ENCODE peak calls at places on chromosome 13, in six cellular contexts. One of them, this sample, is unnamed.

GRCh38 chr13:26440111-26440510 is 117.4 kb upstream of the WASF3 start:
- DNase-seq in AG09319: no peak
- DNase-seq in RPMI8226: no peak
- DNase-seq in globus pallidus: no peak
- DNase-seq in H7: no peak
- DNase-seq in H9: no peak
- DNase-seq in this sample: no peak

GRCh38 chr13:42990147-42990990 is 1.7 kb downstream of the EPSTI1 start:
- DNase-seq in RPMI8226: peak
- DNase-seq in globus pallidus: no peak
- DNase-seq in H7: no peak
- DNase-seq in H9: no peak
- DNase-seq in AG09319: no peak
- DNase-seq in this sample: no peak

GRCh38 chr13:39034085-39034484 is 3.8 kb downstream of the PROSER1 start:
- DNase-seq in RPMI8226: no peak
- DNase-seq in AG09319: no peak
- DNase-seq in H9: no peak
- DNase-seq in globus pallidus: no peak
- DNase-seq in H7: no peak
- DNase-seq in this sample: no peak

GRCh38 chr13:33626407-33626806 is 191.5 kb upstream of the RFC3 start:
- DNase-seq in AG09319: no peak
- DNase-seq in RPMI8226: no peak
- DNase-seq in H9: no peak
- DNase-seq in globus pallidus: no peak
- DNase-seq in H7: no peak
- DNase-seq in this sample: no peak

GRCh38 chr13:33509642-33510229 is 224.2 kb upstream of the STARD13 start:
- DNase-seq in H7: no peak
- DNase-seq in globus pallidus: peak
- DNase-seq in H9: no peak
- DNase-seq in AG09319: no peak
- DNase-seq in RPMI8226: no peak
- DNase-seq in this sample: no peak

GRCh38 chr13:79723462-79724116 is 242.6 kb downstream of the NDFIP2 start:
- DNase-seq in H7: no peak
- DNase-seq in AG09319: no peak
- DNase-seq in RPMI8226: no peak
- DNase-seq in H9: no peak
- DNase-seq in globus pallidus: peak
- DNase-seq in this sample: no peak

GRCh38 chr13:78254113-78254512 is 335.5 kb upstream of the EDNRB start:
- DNase-seq in globus pallidus: no peak
- DNase-seq in H7: no peak
- DNase-seq in AG09319: no peak
- DNase-seq in H9: no peak
- DNase-seq in RPMI8226: no peak
- DNase-seq in this sample: no peak

GRCh38 chr13:31012285-31013024 is 80.0 kb downstream of the TEX26 start:
- DNase-seq in RPMI8226: no peak
- DNase-seq in H9: peak
- DNase-seq in AG09319: no peak
- DNase-seq in H7: peak
- DNase-seq in globus pallidus: no peak
- DNase-seq in this sample: no peak

GRCh38 chr13:76148926-76149325 is 512.8 kb downstream of the LMO7 start:
- DNase-seq in H7: no peak
- DNase-seq in AG09319: peak
- DNase-seq in globus pallidus: no peak
- DNase-seq in H9: no peak
- DNase-seq in RPMI8226: no peak
- DNase-seq in this sample: no peak

GRCh38 chr13:89205856-89206255 is 1534.7 kb downstream of the SLITRK5 start:
- DNase-seq in globus pallidus: no peak
- DNase-seq in H9: no peak
- DNase-seq in H7: no peak
- DNase-seq in AG09319: no peak
- DNase-seq in RPMI8226: no peak
- DNase-seq in this sample: no peak

GRCh38 chr13:36297600-36298338 is at the start of gene CCDC169:
- DNase-seq in H7: peak
- DNase-seq in RPMI8226: peak
- DNase-seq in globus pallidus: peak
- DNase-seq in AG09319: no peak
- DNase-seq in H9: peak
- DNase-seq in this sample: peak

GRCh38 chr13:98372886-98373285 is 195.8 kb upstream of the RNF113B start:
- DNase-seq in H7: no peak
- DNase-seq in H9: no peak
- DNase-seq in RPMI8226: no peak
- DNase-seq in globus pallidus: no peak
- DNase-seq in AG09319: no peak
- DNase-seq in this sample: no peak

GRCh38 chr13:46796515-46797467 is at the start of gene ESD:
- DNase-seq in H7: peak
- DNase-seq in globus pallidus: peak
- DNase-seq in H9: peak
- DNase-seq in AG09319: peak
- DNase-seq in RPMI8226: peak
- DNase-seq in this sample: peak

GRCh38 chr13:64446372-64446771 is 2783.8 kb downstream of the PCDH9 start:
- DNase-seq in globus pallidus: no peak
- DNase-seq in H9: no peak
- DNase-seq in RPMI8226: no peak
- DNase-seq in AG09319: no peak
- DNase-seq in H7: peak
- DNase-seq in this sample: no peak

GRCh38 chr13:26202365-26202972 is 19.6 kb downstream of the RNF6 start:
- DNase-seq in globus pallidus: no peak
- DNase-seq in H9: no peak
- DNase-seq in RPMI8226: no peak
- DNase-seq in AG09319: no peak
- DNase-seq in H7: no peak
- DNase-seq in this sample: no peak

GRCh38 chr13:65342938-65343337 is 1887.2 kb downstream of the PCDH9 start:
- DNase-seq in RPMI8226: no peak
- DNase-seq in H9: no peak
- DNase-seq in H7: no peak
- DNase-seq in AG09319: no peak
- DNase-seq in globus pallidus: no peak
- DNase-seq in this sample: no peak

GRCh38 chr13:48776396-48776795 is 122.7 kb downstream of the CYSLTR2 start:
- DNase-seq in globus pallidus: no peak
- DNase-seq in AG09319: no peak
- DNase-seq in H7: no peak
- DNase-seq in RPMI8226: no peak
- DNase-seq in H9: no peak
- DNase-seq in this sample: no peak

GRCh38 chr13:70960841-70961443 is 852.7 kb upstream of the KLHL1 start:
- DNase-seq in AG09319: no peak
- DNase-seq in globus pallidus: peak
- DNase-seq in H9: no peak
- DNase-seq in H7: no peak
- DNase-seq in RPMI8226: peak
- DNase-seq in this sample: no peak

GRCh38 chr13:60679131-60679530 is 282.1 kb downstream of the TDRD3 start:
- DNase-seq in AG09319: no peak
- DNase-seq in globus pallidus: no peak
- DNase-seq in H9: no peak
- DNase-seq in RPMI8226: no peak
- DNase-seq in H7: no peak
- DNase-seq in this sample: no peak

GRCh38 chr13:113209880-113210421 is 538 bp downstream of the CUL4A start:
- DNase-seq in RPMI8226: peak
- DNase-seq in AG09319: no peak
- DNase-seq in globus pallidus: peak
- DNase-seq in H7: peak
- DNase-seq in H9: peak
- DNase-seq in this sample: peak

GRCh38 chr13:38905861-38906260 is 84.8 kb downstream of the STOML3 start:
- DNase-seq in AG09319: no peak
- DNase-seq in H9: no peak
- DNase-seq in RPMI8226: no peak
- DNase-seq in H7: no peak
- DNase-seq in globus pallidus: no peak
- DNase-seq in this sample: no peak

GRCh38 chr13:43042410-43042921 is 19.1 kb downstream of the DNAJC15 start:
- DNase-seq in RPMI8226: peak
- DNase-seq in globus pallidus: no peak
- DNase-seq in H9: no peak
- DNase-seq in H7: no peak
- DNase-seq in AG09319: no peak
- DNase-seq in this sample: no peak

GRCh38 chr13:33441015-33441414 is 155.5 kb upstream of the STARD13 start:
- DNase-seq in globus pallidus: no peak
- DNase-seq in AG09319: no peak
- DNase-seq in RPMI8226: no peak
- DNase-seq in H7: peak
- DNase-seq in H9: peak
- DNase-seq in this sample: peak

GRCh38 chr13:84591444-84591843 is 709.2 kb upstream of the SLITRK1 start:
- DNase-seq in H7: no peak
- DNase-seq in AG09319: no peak
- DNase-seq in globus pallidus: no peak
- DNase-seq in H9: no peak
- DNase-seq in RPMI8226: no peak
- DNase-seq in this sample: no peak

GRCh38 chr13:73417012-73417615 is 358.3 kb downstream of the KLF5 start:
- DNase-seq in AG09319: no peak
- DNase-seq in RPMI8226: peak
- DNase-seq in H9: no peak
- DNase-seq in H7: peak
- DNase-seq in globus pallidus: no peak
- DNase-seq in this sample: no peak

GRCh38 chr13:70424928-70425327 is 316.7 kb upstream of the KLHL1 start:
- DNase-seq in H9: no peak
- DNase-seq in globus pallidus: no peak
- DNase-seq in H7: no peak
- DNase-seq in AG09319: no peak
- DNase-seq in RPMI8226: no peak
- DNase-seq in this sample: no peak

GRCh38 chr13:45879666-45880065 is 28.1 kb upstream of the SIAH3 start:
- DNase-seq in AG09319: no peak
- DNase-seq in globus pallidus: no peak
- DNase-seq in H9: peak
- DNase-seq in RPMI8226: peak
- DNase-seq in H7: peak
- DNase-seq in this sample: peak

GRCh38 chr13:111337206-111337605 is 16.8 kb downstream of the TEX29 start:
- DNase-seq in RPMI8226: no peak
- DNase-seq in H9: peak
- DNase-seq in H7: no peak
- DNase-seq in AG09319: peak
- DNase-seq in globus pallidus: no peak
- DNase-seq in this sample: no peak

GRCh38 chr13:111262715-111263114 is 57.7 kb upstream of the TEX29 start:
- DNase-seq in AG09319: no peak
- DNase-seq in H9: no peak
- DNase-seq in globus pallidus: no peak
- DNase-seq in H7: no peak
- DNase-seq in RPMI8226: no peak
- DNase-seq in this sample: no peak

GRCh38 chr13:98441056-98441676 is 135.7 kb downstream of the STK24 start:
- DNase-seq in AG09319: no peak
- DNase-seq in RPMI8226: no peak
- DNase-seq in H7: no peak
- DNase-seq in H9: no peak
- DNase-seq in globus pallidus: no peak
- DNase-seq in this sample: no peak

GRCh38 chr13:83829800-83830199 is 52.5 kb downstream of the SLITRK1 start:
- DNase-seq in AG09319: no peak
- DNase-seq in globus pallidus: no peak
- DNase-seq in H7: no peak
- DNase-seq in H9: no peak
- DNase-seq in RPMI8226: no peak
- DNase-seq in this sample: no peak

GRCh38 chr13:31045621-31046081 is 113.2 kb downstream of the TEX26 start:
- DNase-seq in RPMI8226: no peak
- DNase-seq in globus pallidus: no peak
- DNase-seq in H7: no peak
- DNase-seq in H9: no peak
- DNase-seq in AG09319: peak
- DNase-seq in this sample: no peak